ENCODE peak calls at places on chromosome X, in five cellular contexts. T, B, Z, V and J are unnamed samples.

GRCh38 chrX:101287402-101287801 is 3.7 kb downstream of the TAF7L start:
- DNase-seq in Z (no peak), B (no peak), V (peak; percentile 12), T (peak; percentile 6), J (peak; percentile 2)

GRCh38 chrX:138917781-138918180 is 206.3 kb upstream of the FGF13 start:
- DNase-seq in Z (no peak), V (no peak), T (no peak), B (no peak), J (no peak)

GRCh38 chrX:101685923-101686322 is 26.3 kb upstream of the ARMCX2 start:
- DNase-seq in B (no peak), V (peak; percentile 12), T (peak; percentile 82), Z (no peak), J (no peak)

GRCh38 chrX:3815896-3816664 is 102.6 kb upstream of the PRKX start:
- DNase-seq in T (peak; percentile 55), Z (no peak), V (peak; percentile 20), B (peak; percentile 55), J (peak; percentile 44)

GRCh38 chrX:134725103-134725690 is 66.9 kb upstream of the PLAC1 start:
- DNase-seq in V (no peak), Z (no peak), T (no peak), B (no peak), J (no peak)

GRCh38 chrX:72306085-72306801 is 529 bp upstream of the CITED1 start:
- DNase-seq in B (peak; percentile 12), V (no peak), Z (no peak), T (peak; percentile 8), J (no peak)

GRCh38 chrX:67543818-67544217 is at the start of gene AR:
- DNase-seq in Z (no peak), T (peak; percentile 84), V (peak; percentile 62), B (peak; percentile 8), J (no peak)

GRCh38 chrX:14529288-14529989 is at the start of gene GLRA2:
- DNase-seq in T (peak; percentile 62), B (peak; percentile 1), Z (no peak), V (peak; percentile 69), J (no peak)

GRCh38 chrX:132532097-132532496 is 43.3 kb upstream of the MBNL3 start:
- DNase-seq in T (no peak), B (no peak), V (no peak), Z (no peak), J (no peak)

GRCh38 chrX:131826572-131826971 is 196.5 kb upstream of the STK26 start:
- DNase-seq in B (no peak), V (no peak), T (no peak), Z (no peak), J (no peak)